ENCODE peak calls at places on chromosomes 16 and 17, in four cellular contexts. U, J, X and D are unnamed samples.

GRCh38 chr17:50603340-50603739 is 31.3 kb upstream of the ABCC3 start:
- DNase-seq in U (no peak), J (no peak), X (no peak), D (no peak)

GRCh38 chr16:29863669-29863984 is 601 bp upstream of the CDIPT start:
- DNase-seq in U (no peak), X (no peak), J (no peak), D (no peak)

GRCh38 chr16:68324780-68325357 is 14.1 kb downstream of the PRMT7 start:
- DNase-seq in U (no peak), X (no peak), J (peak), D (no peak)

GRCh38 chr17:34369196-34369500 is 6.1 kb upstream of the CCL1 start:
- DNase-seq in U (no peak), J (no peak), X (no peak), D (no peak)

GRCh38 chr17:17122781-17123483 is 80.7 kb downstream of the MPRIP start:
- DNase-seq in U (no peak), X (no peak), J (no peak), D (no peak)

GRCh38 chr16:71358464-71359031 is at the start of gene CALB2:
- DNase-seq in X (peak), U (peak), J (peak), D (no peak)

GRCh38 chr16:75038036-75038959 is 39.5 kb downstream of the ZNRF1 start:
- DNase-seq in U (no peak), J (no peak), X (peak), D (no peak)

GRCh38 chr17:51035436-51035835 is 85.2 kb downstream of the SPAG9 start:
- DNase-seq in U (no peak), X (peak), J (no peak), D (peak)

GRCh38 chr17:11608396-11608795 is 10.1 kb downstream of the DNAH9 start:
- DNase-seq in X (peak), U (no peak), J (peak), D (no peak)

GRCh38 chr17:11554042-11554441 is 44.2 kb upstream of the DNAH9 start:
- DNase-seq in J (no peak), X (no peak), U (no peak), D (no peak)

GRCh38 chr17:40936976-40937375 is 470 bp downstream of the KRT23 start:
- DNase-seq in X (no peak), U (no peak), J (no peak), D (no peak)

GRCh38 chr17:43880420-43880991 is 26.8 kb downstream of the MPP2 start:
- DNase-seq in U (peak), X (no peak), J (no peak), D (no peak)

GRCh38 chr17:28078443-28079229 is 36.2 kb downstream of the NLK start:
- DNase-seq in U (no peak), J (no peak), X (no peak), D (no peak)

GRCh38 chr17:81166033-81166472 is at the start of gene AATK:
- DNase-seq in X (no peak), J (no peak), U (no peak), D (no peak)

GRCh38 chr17:62164712-62165377 is 99.8 kb upstream of the MED13 start:
- DNase-seq in X (no peak), U (no peak), J (no peak), D (no peak)

GRCh38 chr17:2990396-2990795 is 73.0 kb downstream of the OR1D5 start:
- DNase-seq in X (no peak), J (no peak), U (no peak), D (no peak)

GRCh38 chr17:61477204-61477834 is 25.1 kb downstream of the TBX4 start:
- DNase-seq in J (peak), X (no peak), U (peak), D (no peak)

GRCh38 chr16:75420987-75421819 is 12.1 kb downstream of the CFDP1 start:
- DNase-seq in U (peak), X (peak), J (peak), D (peak)

GRCh38 chr17:81337449-81337848 is 42.3 kb upstream of the SLC38A10 start:
- DNase-seq in U (no peak), J (no peak), X (no peak), D (no peak)

GRCh38 chr17:7790150-7790549 is 43.9 kb upstream of the KDM6B start:
- DNase-seq in X (no peak), J (no peak), U (no peak), D (no peak)

GRCh38 chr16:69796285-69797118 is 34.4 kb downstream of the WWP2 start:
- DNase-seq in X (peak), J (no peak), U (no peak), D (peak)

GRCh38 chr17:36148559-36149295 is 27.7 kb downstream of the TBC1D3B start:
- DNase-seq in U (peak), X (peak), J (peak), D (no peak)

GRCh38 chr17:80959330-80960036 is 32.2 kb upstream of the CHMP6 start:
- DNase-seq in J (peak), X (no peak), U (peak), D (no peak)

GRCh38 chr17:40451420-40451819 is 8.2 kb downstream of the IGFBP4 start:
- DNase-seq in X (no peak), J (no peak), U (peak), D (peak)

GRCh38 chr16:67499159-67499558 is 15.8 kb upstream of the AGRP start:
- DNase-seq in J (no peak), X (no peak), U (no peak), D (no peak)

GRCh38 chr17:32604966-32605365 is 118.2 kb downstream of the CDK5R1 start:
- DNase-seq in U (no peak), X (no peak), J (no peak), D (no peak)

GRCh38 chr17:39700148-39700987 is 504 bp downstream of the ERBB2 start:
- DNase-seq in X (peak), J (no peak), U (no peak), D (no peak)

GRCh38 chr16:87881327-87882200 is 12.3 kb upstream of the SLC7A5 start:
- DNase-seq in X (no peak), U (no peak), J (no peak), D (no peak)

GRCh38 chr17:49637050-49637449 is 40.8 kb downstream of the SPOP start:
- DNase-seq in J (no peak), U (no peak), X (peak), D (no peak)

DNA sequence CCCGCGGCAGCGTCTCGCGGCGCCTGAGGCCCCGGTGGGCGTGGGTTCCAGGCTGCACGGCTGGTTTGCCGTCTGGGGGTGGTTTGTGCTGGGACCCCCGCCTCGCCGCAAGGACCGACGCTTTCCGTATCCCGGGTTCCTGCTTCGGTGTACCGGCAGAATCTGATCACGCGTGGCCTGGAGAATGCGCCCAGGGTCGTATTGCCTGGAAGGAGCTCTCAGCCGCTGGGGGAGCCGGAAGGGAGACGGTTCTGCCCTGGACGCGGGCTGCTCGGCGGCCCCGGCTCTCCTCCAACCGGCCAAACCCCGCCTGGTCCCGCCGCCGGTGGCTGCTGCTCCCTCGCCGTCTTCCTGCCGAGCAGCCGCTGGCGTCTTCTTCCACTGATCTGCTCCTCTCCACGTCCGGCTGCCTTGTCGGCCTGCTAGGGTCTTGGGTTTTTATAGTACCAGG is 39.8 kb downstream of the ZNF778 start:
- DNase-seq in X (no peak), U (peak), J (no peak), D (no peak)
- H3K4me3 ChIP-seq in X (peak), U (no peak), J (peak), D (peak)

GRCh38 chr17:77439382-77440013 is 298.7 kb downstream of the SEC14L1 start:
- DNase-seq in U (no peak), J (no peak), X (no peak), D (no peak)
- H3K4me3 ChIP-seq in U (no peak), J (no peak), X (no peak), D (no peak)

GRCh38 chr17:46057366-46057765 is 58.3 kb downstream of the STH start:
- DNase-seq in J (no peak), U (no peak), X (peak), D (no peak)
- H3K4me3 ChIP-seq in J (no peak), U (no peak), X (no peak), D (no peak)

GRCh38 chr16:84368327-84368996 is at the start of gene ATP2C2:
- DNase-seq in X (no peak), U (no peak), J (no peak), D (no peak)

GRCh38 chr16:84366208-84366607 is 2.1 kb upstream of the ATP2C2 start:
- DNase-seq in J (no peak), U (no peak), X (no peak), D (no peak)

GRCh38 chr16:84367297-84367680 is 1.0 kb upstream of the ATP2C2 start:
- DNase-seq in U (no peak), J (no peak), X (no peak), D (no peak)

GRCh38 chr16:84369105-84369504 is 767 bp downstream of the ATP2C2 start:
- DNase-seq in X (no peak), J (no peak), U (no peak), D (no peak)

DNA sequence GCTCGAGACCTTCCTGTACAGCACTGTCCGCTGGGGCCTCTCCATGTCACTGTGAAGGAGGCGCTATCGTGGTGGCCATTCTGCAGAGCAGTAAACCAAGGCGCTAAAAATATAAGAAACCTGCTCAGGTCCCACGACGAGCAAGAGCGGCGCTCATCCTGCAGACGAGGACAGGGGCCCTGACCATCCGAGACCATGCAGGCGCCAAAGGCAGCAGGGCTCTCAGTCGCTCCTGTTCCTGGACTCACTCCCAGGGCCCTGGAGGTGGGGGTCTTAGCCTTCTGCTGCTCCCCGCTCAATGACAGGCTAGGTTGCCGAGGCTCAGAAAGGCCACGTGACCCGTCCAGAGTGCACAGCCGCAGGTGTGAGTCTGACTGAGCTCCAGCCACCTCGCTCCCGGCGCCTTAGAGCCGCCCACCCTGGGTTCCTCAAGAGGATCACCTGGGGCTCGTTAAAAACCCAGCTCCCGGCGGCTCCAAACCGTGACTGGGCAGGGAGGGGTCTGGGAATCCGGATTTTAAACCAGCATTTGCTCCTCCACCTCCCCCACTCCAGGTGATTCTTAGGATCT is 503 bp upstream of the ATP2C2 start:
- DNase-seq in U (no peak), X (no peak), J (no peak), D (no peak)
- H3K4me3 ChIP-seq in U (no peak), X (no peak), J (peak), D (no peak)